ENCODE peak calls at places on chromosomes 6 and 20, in five cellular contexts. Z, U, L, K and N are unnamed samples.

GRCh38 chr20:46438156-46438750 is 31.8 kb upstream of the ELMO2 start:
- DNase-seq in L (no peak), K (no peak), U (peak; percentile 31), Z (peak; percentile 37), N (no peak)

GRCh38 chr6:144543006-144543871 is 258.1 kb downstream of the UTRN start:
- DNase-seq in L (no peak), K (no peak), Z (no peak), U (peak; percentile 22), N (no peak)

GRCh38 chr20:59835448-59836395 is 97.7 kb downstream of the SYCP2 start:
- DNase-seq in L (peak; percentile 72), U (peak; percentile 68), K (peak; percentile 72), Z (peak; percentile 65), N (no peak)

GRCh38 chr6:105397987-105398386 is 4.9 kb downstream of the PREP start:
- DNase-seq in Z (peak; percentile 38), K (no peak), U (no peak), L (no peak), N (no peak)

GRCh38 chr6:13523826-13524622 is 36.6 kb upstream of the GFOD1 start:
- DNase-seq in K (no peak), U (no peak), Z (peak; percentile 53), L (no peak), N (no peak)

GRCh38 chr6:36759177-36759757 is 61.6 kb downstream of the RAB44 start:
- DNase-seq in L (peak; percentile 96), U (peak; percentile 58), K (peak; percentile 87), Z (peak; percentile 82), N (peak; percentile 89)

GRCh38 chr20:3071610-3072529 is at the start of gene OXT:
- DNase-seq in L (peak; percentile 91), K (no peak), Z (no peak), U (no peak), N (peak; percentile 65)

GRCh38 chr20:3080939-3081388 is 3.6 kb downstream of the AVP start:
- DNase-seq in K (peak; percentile 85), U (no peak), Z (no peak), L (peak; percentile 32), N (no peak)

GRCh38 chr20:58096880-58097813 is 131.3 kb downstream of the ANKRD60 start:
- DNase-seq in L (no peak), K (no peak), Z (no peak), U (no peak), N (no peak)

GRCh38 chr20:44404204-44405181 is 49.0 kb downstream of the HNF4A start:
- DNase-seq in L (no peak), K (no peak), Z (no peak), U (no peak), N (no peak)
- H3K4me3 ChIP-seq in L (no peak overlapping the region), K (no peak overlapping the region), Z (no peak overlapping the region), U (no peak overlapping the region), N (no peak overlapping the region)

GRCh38 chr6:159959165-159959975 is 9.5 kb upstream of the IGF2R start:
- DNase-seq in U (no peak), L (peak; percentile 72), K (no peak), Z (no peak), N (no peak)
- H3K36me3 ChIP-seq in U (no peaks in the 10 kb centered on the region), L (no peaks in the 10 kb centered on the region), K (no peaks in the 10 kb centered on the region), Z (no peaks in the 10 kb centered on the region), N (no peaks in the 10 kb centered on the region)

DNA sequence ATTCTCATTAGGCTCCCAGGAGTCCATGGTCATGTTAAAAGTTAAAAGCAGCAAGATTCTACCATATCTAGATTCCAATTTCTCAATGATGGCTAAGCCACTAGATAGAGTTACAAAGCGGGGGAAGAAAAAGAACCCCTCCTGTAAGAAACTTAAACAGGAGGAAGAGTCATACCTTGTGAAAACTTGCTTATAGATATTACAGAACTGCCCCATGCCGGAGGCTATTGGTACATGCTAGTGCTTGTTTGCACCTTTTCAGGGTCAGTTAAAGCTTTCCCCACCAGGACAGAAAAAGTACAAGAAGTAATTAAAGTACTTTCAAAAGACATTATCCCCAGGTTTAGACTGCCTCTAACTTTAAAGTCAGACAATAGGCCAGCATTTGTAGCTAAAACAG is 15.5 kb upstream of the GSTA3 start:
- DNase-seq in Z (no peak), U (peak; percentile 57), K (no peak), L (no peak), N (no peak)
- H3K4me3 ChIP-seq in Z (no peak overlapping the region), U (no peak overlapping the region), K (no peak overlapping the region), L (no peak overlapping the region), N (no peak overlapping the region)

GRCh38 chr20:24580855-24581254 is 111.4 kb downstream of the SYNDIG1 start:
- DNase-seq in U (no peak), Z (no peak), L (no peak), K (no peak), N (no peak)
- H3K36me3 ChIP-seq in U (no peaks in the 10 kb centered on the region), Z (no peaks in the 10 kb centered on the region), L (no peaks in the 10 kb centered on the region), K (no peaks in the 10 kb centered on the region), N (no peaks in the 10 kb centered on the region)

GRCh38 chr6:54107470-54107869 is 3.8 kb upstream of the MLIP start:
- DNase-seq in L (no peak), K (no peak), Z (no peak), U (no peak), N (no peak)
- H3K4me3 ChIP-seq in L (no peak overlapping the region), K (no peak overlapping the region), Z (no peak overlapping the region), U (no peak overlapping the region), N (no peak overlapping the region)

GRCh38 chr20:62885808-62886708 is 24.4 kb upstream of the TCFL5 start:
- DNase-seq in Z (no peak), L (no peak), U (no peak), K (no peak), N (no peak)
- H3K36me3 ChIP-seq in Z (peaks cover 32% of the 10 kb centered on the region), L (peaks cover 64% of the 10 kb centered on the region), U (peaks cover 36% of the 10 kb centered on the region), K (no peaks in the 10 kb centered on the region), N (peaks cover 63% of the 10 kb centered on the region)

GRCh38 chr20:48465271-48465670 is 362.5 kb downstream of the PREX1 start:
- DNase-seq in Z (no peak), L (peak; percentile 10), U (no peak), K (no peak), N (no peak)
- H3K4me3 ChIP-seq in Z (no peak overlapping the region), L (no peak overlapping the region), U (no peak overlapping the region), K (no peak overlapping the region), N (no peak overlapping the region)

DNA sequence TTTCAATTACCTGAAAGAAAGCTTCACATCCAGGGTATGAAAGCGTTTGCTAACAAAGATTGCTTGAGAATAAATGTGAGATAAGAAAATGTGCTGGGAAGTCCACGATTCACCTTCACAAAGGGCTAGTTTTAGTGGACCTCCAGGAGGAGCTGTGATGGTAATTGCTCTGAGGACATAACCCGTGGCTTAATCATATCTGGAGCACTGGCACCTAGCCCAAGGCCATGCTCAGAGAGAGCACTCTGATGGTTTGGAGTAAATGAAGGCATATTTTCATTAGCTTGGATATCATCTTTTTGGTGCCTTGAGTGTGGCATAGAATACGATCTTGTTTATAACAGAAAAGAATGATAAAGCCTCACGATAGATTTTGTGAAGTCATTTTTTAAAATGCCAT is 46.9 kb upstream of the BACH2 start:
- DNase-seq in L (no peak), Z (no peak), K (peak; percentile 77), U (no peak), N (no peak)
- H3K36me3 ChIP-seq in L (no peaks in the 10 kb centered on the region), Z (no peaks in the 10 kb centered on the region), K (no peaks in the 10 kb centered on the region), U (no peaks in the 10 kb centered on the region), N (no peaks in the 10 kb centered on the region)